ENCODE peak calls at places on chromosome 11, in six cellular contexts. One of them, this sample, is unnamed. For H3K36me3, the result is how much of the 10 kb centered on the place peaks cover.

GRCh38 chr11:127451852-127452251 is 451.3 kb upstream of the KIRREL3 start:
- DNase-seq in transverse colon: no peak
- DNase-seq in prostate gland: no peak
- DNase-seq in ovary: peak
- DNase-seq in esophagus muscularis mucosa: no peak
- DNase-seq in Peyer's patch: no peak
- DNase-seq in this sample: no peak

GRCh38 chr11:122399375-122399774 is 256.1 kb upstream of the UBASH3B start:
- DNase-seq in Peyer's patch: no peak
- DNase-seq in esophagus muscularis mucosa: no peak
- DNase-seq in ovary: no peak
- DNase-seq in prostate gland: no peak
- DNase-seq in transverse colon: no peak
- DNase-seq in this sample: no peak

GRCh38 chr11:78886616-78887015 is 312.0 kb upstream of the NARS2 start:
- DNase-seq in esophagus muscularis mucosa: no peak
- DNase-seq in Peyer's patch: no peak
- DNase-seq in transverse colon: no peak
- DNase-seq in ovary: no peak
- DNase-seq in prostate gland: peak
- DNase-seq in this sample: no peak

GRCh38 chr11:2781413-2782274 is 81.8 kb upstream of the KCNQ1OT1 start:
- DNase-seq in ovary: peak
- DNase-seq in prostate gland: peak
- DNase-seq in Peyer's patch: peak
- DNase-seq in transverse colon: peak
- DNase-seq in esophagus muscularis mucosa: peak
- DNase-seq in this sample: peak

GRCh38 chr11:83363280-83363679 is 77.1 kb upstream of the CCDC90B start:
- DNase-seq in prostate gland: no peak
- DNase-seq in Peyer's patch: no peak
- DNase-seq in ovary: no peak
- DNase-seq in esophagus muscularis mucosa: no peak
- DNase-seq in transverse colon: no peak
- DNase-seq in this sample: no peak

GRCh38 chr11:121864660-121865059 is 251.4 kb downstream of the BLID start:
- DNase-seq in transverse colon: no peak
- DNase-seq in esophagus muscularis mucosa: no peak
- DNase-seq in Peyer's patch: no peak
- DNase-seq in prostate gland: no peak
- DNase-seq in ovary: no peak
- DNase-seq in this sample: no peak

GRCh38 chr11:123590296-123590912 is 64.0 kb downstream of the SCN3B start:
- DNase-seq in Peyer's patch: peak
- DNase-seq in transverse colon: peak
- DNase-seq in prostate gland: no peak
- DNase-seq in ovary: no peak
- DNase-seq in esophagus muscularis mucosa: no peak
- DNase-seq in this sample: peak

GRCh38 chr11:5343474-5344335 is at the start of gene OR51B5:
- DNase-seq in Peyer's patch: no peak
- DNase-seq in prostate gland: no peak
- DNase-seq in transverse colon: no peak
- DNase-seq in esophagus muscularis mucosa: no peak
- DNase-seq in ovary: no peak
- DNase-seq in this sample: no peak

GRCh38 chr11:2446590-2447252 is 1.9 kb downstream of the KCNQ1 start:
- DNase-seq in ovary: no peak
- DNase-seq in prostate gland: no peak
- DNase-seq in transverse colon: no peak
- DNase-seq in esophagus muscularis mucosa: no peak
- DNase-seq in Peyer's patch: peak
- DNase-seq in this sample: no peak

GRCh38 chr11:811446-812245 is 1.9 kb downstream of the RPLP2 start:
- DNase-seq in esophagus muscularis mucosa: no peak
- DNase-seq in ovary: no peak
- DNase-seq in prostate gland: no peak
- DNase-seq in transverse colon: no peak
- DNase-seq in Peyer's patch: no peak
- DNase-seq in this sample: no peak
- TF ChIP-seq POLR2A in esophagus muscularis mucosa: no peak
- TF ChIP-seq POLR2A in ovary: no peak
- TF ChIP-seq POLR2A in prostate gland: no peak
- TF ChIP-seq POLR2A in transverse colon: no peak
- TF ChIP-seq POLR2A in Peyer's patch: no peak
- TF ChIP-seq POLR2A in this sample: no peak

DNA sequence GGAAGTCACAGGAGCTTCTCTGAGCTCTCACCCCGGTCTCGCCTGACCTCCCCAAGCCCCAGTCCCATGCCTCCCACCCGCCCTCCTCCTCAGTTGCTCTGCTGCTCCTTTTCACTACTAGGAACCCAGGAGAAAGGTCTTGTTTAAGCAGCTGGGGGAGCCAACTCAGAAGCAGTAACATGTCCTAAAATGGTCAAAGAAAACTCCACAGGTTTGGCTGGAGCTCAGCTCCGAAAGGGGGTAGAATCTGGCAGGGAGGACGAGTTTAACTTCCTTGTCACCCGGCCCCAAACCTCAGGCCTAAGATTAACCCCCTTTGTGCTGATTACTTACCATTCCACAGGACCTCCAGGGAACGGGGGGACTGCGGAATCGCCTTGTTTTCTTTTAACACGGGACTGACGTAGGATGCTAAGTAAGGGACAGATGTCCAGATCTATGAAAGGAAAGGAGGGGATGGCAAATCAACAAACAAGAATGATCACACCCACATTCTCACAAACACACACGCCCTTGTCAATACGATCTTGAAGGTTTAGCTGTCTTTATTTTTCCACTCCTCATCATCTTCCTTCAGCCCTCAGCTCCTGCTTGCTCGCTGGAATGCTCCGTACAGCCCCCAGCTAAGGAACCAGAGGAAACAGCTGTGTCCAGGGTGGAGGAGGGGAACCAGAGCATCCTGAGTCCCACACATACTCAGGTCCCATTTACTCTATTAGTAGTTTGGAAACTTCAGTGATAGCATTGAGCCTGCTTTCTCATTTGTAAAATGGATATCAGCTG is 13.5 kb downstream of the PCSK7 start:
- DNase-seq in prostate gland: no peak
- DNase-seq in esophagus muscularis mucosa: no peak
- DNase-seq in Peyer's patch: no peak
- DNase-seq in ovary: peak
- DNase-seq in transverse colon: peak
- DNase-seq in this sample: no peak
- H3K36me3 ChIP-seq in prostate gland: under half
- H3K36me3 ChIP-seq in esophagus muscularis mucosa: half or more
- H3K36me3 ChIP-seq in Peyer's patch: half or more
- H3K36me3 ChIP-seq in ovary: under half
- H3K36me3 ChIP-seq in transverse colon: under half
- H3K36me3 ChIP-seq in this sample: half or more

GRCh38 chr11:12008790-12009616 is 577 bp upstream of the DKK3 start:
- DNase-seq in ovary: peak
- DNase-seq in transverse colon: peak
- DNase-seq in prostate gland: no peak
- DNase-seq in Peyer's patch: no peak
- DNase-seq in esophagus muscularis mucosa: no peak
- DNase-seq in this sample: peak
- H3K4me3 ChIP-seq in ovary: peak
- H3K4me3 ChIP-seq in transverse colon: peak
- H3K4me3 ChIP-seq in prostate gland: peak
- H3K4me3 ChIP-seq in Peyer's patch: peak
- H3K4me3 ChIP-seq in esophagus muscularis mucosa: peak
- H3K4me3 ChIP-seq in this sample: peak

GRCh38 chr11:569273-569885 is 6.9 kb upstream of the PHRF1 start:
- DNase-seq in Peyer's patch: no peak
- DNase-seq in esophagus muscularis mucosa: no peak
- DNase-seq in ovary: peak
- DNase-seq in prostate gland: no peak
- DNase-seq in transverse colon: no peak
- DNase-seq in this sample: peak
- TF ChIP-seq POLR2A in Peyer's patch: no peak
- TF ChIP-seq POLR2A in esophagus muscularis mucosa: no peak
- TF ChIP-seq POLR2A in ovary: no peak
- TF ChIP-seq POLR2A in prostate gland: no peak
- TF ChIP-seq POLR2A in transverse colon: peak
- TF ChIP-seq POLR2A in this sample: no peak

DNA sequence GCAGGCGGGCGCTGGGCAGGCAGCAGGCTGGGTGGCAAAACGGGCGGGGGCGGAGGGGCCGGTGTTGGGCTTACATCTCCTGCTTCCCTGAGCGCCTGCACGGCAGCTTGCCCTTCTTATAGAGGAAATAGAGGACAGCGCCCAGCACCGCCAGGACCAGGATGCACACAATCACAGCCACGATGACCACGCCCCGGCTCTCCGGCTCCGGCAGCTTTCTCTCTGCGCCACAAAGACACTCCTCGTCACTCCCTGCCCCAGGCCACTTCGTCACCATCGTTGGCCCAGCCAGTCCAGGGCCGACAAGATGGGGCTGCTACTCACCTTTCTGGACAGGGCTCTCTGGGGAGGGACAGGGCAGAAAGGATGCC is 6.3 kb downstream of the MCAM start:
- DNase-seq in ovary: no peak
- DNase-seq in esophagus muscularis mucosa: no peak
- DNase-seq in Peyer's patch: no peak
- DNase-seq in prostate gland: no peak
- DNase-seq in transverse colon: no peak
- DNase-seq in this sample: no peak
- H3K36me3 ChIP-seq in ovary: under half
- H3K36me3 ChIP-seq in esophagus muscularis mucosa: half or more
- H3K36me3 ChIP-seq in Peyer's patch: under half
- H3K36me3 ChIP-seq in prostate gland: under half
- H3K36me3 ChIP-seq in transverse colon: under half
- H3K36me3 ChIP-seq in this sample: half or more

This sample was measured in stomach.